ENCODE peak calls at places on chromosomes 7 and 10, in six cellular contexts. I, O, Q, G, Z and E are unnamed samples.

GRCh38 chr10:43046288-43046991 is 30.4 kb upstream of the RET start:
- DNase-seq in Z (no peak), O (no peak), G (no peak), I (no peak), Q (peak), E (no peak)

GRCh38 chr7:139086454-139086853 is 23.1 kb downstream of the ZC3HAV1 start:
- DNase-seq in I (no peak), G (no peak), O (no peak), Q (no peak), Z (no peak), E (no peak)

GRCh38 chr10:34172936-34173533 is 642.1 kb downstream of the PARD3 start:
- DNase-seq in O (no peak), G (no peak), I (no peak), Q (no peak), Z (no peak), E (peak)

GRCh38 chr7:10974717-10975032 is 1.0 kb downstream of the PHF14 start:
- DNase-seq in Z (no peak), Q (no peak), I (no peak), O (no peak), G (no peak), E (no peak)

GRCh38 chr10:126511917-126512487 is 123.7 kb upstream of the ADAM12 start:
- DNase-seq in I (no peak), Q (no peak), G (no peak), O (no peak), Z (no peak), E (no peak)

GRCh38 chr10:1706711-1707110 is 30.6 kb downstream of the ADARB2 start:
- DNase-seq in I (no peak), O (no peak), G (no peak), Q (no peak), Z (no peak), E (no peak)

GRCh38 chr10:112728118-112728963 is 221.7 kb upstream of the TCF7L2 start:
- DNase-seq in Q (no peak), O (no peak), G (no peak), I (no peak), Z (no peak), E (peak)

GRCh38 chr10:69731698-69732097 is 70.0 kb upstream of the COL13A1 start:
- DNase-seq in Q (no peak), Z (no peak), G (no peak), O (no peak), I (no peak), E (no peak)

GRCh38 chr10:16944961-16945360 is 127.7 kb upstream of the RSU1 start:
- DNase-seq in O (no peak), G (no peak), I (no peak), Z (no peak), Q (no peak), E (no peak)

GRCh38 chr7:94832051-94832450 is 75.3 kb upstream of the PPP1R9A start:
- DNase-seq in I (no peak), Z (no peak), G (no peak), O (no peak), Q (no peak), E (no peak)

GRCh38 chr7:155738652-155739537 is 73.4 kb downstream of the SHH start:
- DNase-seq in I (peak), Z (peak), G (peak), O (peak), Q (peak), E (peak)

GRCh38 chr10:58919927-58920654 is 256.4 kb upstream of the PHYHIPL start:
- DNase-seq in I (peak), Z (peak), G (no peak), Q (no peak), O (no peak), E (no peak)

GRCh38 chr7:20399516-20399915 is 68.8 kb downstream of the ITGB8 start:
- DNase-seq in G (no peak), O (no peak), I (no peak), Q (no peak), Z (no peak), E (no peak)

GRCh38 chr7:129188372-129188891 is at the start of gene SMO:
- DNase-seq in O (peak), Q (no peak), Z (peak), I (no peak), G (peak), E (peak)

GRCh38 chr10:45470098-45471012 is 96.3 kb downstream of the ALOX5 start:
- DNase-seq in Z (no peak), I (peak), O (no peak), G (no peak), Q (no peak), E (peak)

GRCh38 chr7:29102554-29103151 is 43.7 kb downstream of the CPVL start:
- DNase-seq in I (peak), O (no peak), G (peak), Q (peak), Z (peak), E (peak)

GRCh38 chr7:155002411-155003214 is at the start of gene PAXIP1:
- DNase-seq in G (peak), O (no peak), I (no peak), Z (peak), Q (no peak), E (peak)

GRCh38 chr7:2732388-2732787 is 44.4 kb downstream of the AMZ1 start:
- DNase-seq in Z (no peak), Q (no peak), G (no peak), I (no peak), O (no peak), E (no peak)

GRCh38 chr7:72446566-72447462 is 34.7 kb upstream of the CALN1 start:
- DNase-seq in I (no peak), Z (peak), G (no peak), O (peak), Q (no peak), E (no peak)

GRCh38 chr7:37251222-37251621 is 197.4 kb downstream of the ELMO1 start:
- DNase-seq in G (no peak), Q (no peak), Z (no peak), I (no peak), O (no peak), E (no peak)

GRCh38 chr10:30562787-30563186 is 66.8 kb downstream of the LYZL2 start:
- DNase-seq in G (no peak), Q (no peak), O (no peak), I (no peak), Z (no peak), E (no peak)

GRCh38 chr10:133474833-133475734 is 21.3 kb downstream of the SCART1 start:
- DNase-seq in G (no peak), Z (no peak), Q (no peak), O (no peak), I (no peak), E (no peak)

GRCh38 chr7:19107392-19108147 is 9.9 kb downstream of the TWIST1 start:
- DNase-seq in G (no peak), I (no peak), O (no peak), Q (no peak), Z (peak), E (no peak)

GRCh38 chr10:368579-369255 is 233.5 kb downstream of the ZMYND11 start:
- DNase-seq in Q (no peak), Z (no peak), O (no peak), I (no peak), G (no peak), E (no peak)

GRCh38 chr7:120059641-120060040 is 213.3 kb upstream of the KCND2 start:
- DNase-seq in Z (no peak), I (no peak), Q (no peak), O (no peak), G (no peak), E (no peak)

GRCh38 chr7:120060875-120061274 is 212.1 kb upstream of the KCND2 start:
- DNase-seq in O (no peak), G (no peak), Q (no peak), Z (no peak), I (no peak), E (no peak)

GRCh38 chr7:120060283-120060682 is 212.7 kb upstream of the KCND2 start:
- DNase-seq in O (no peak), G (no peak), I (no peak), Q (no peak), Z (no peak), E (no peak)

GRCh38 chr7:120070201-120070600 is 202.8 kb upstream of the KCND2 start:
- DNase-seq in I (no peak), G (no peak), O (no peak), Q (no peak), Z (no peak), E (no peak)

DNA sequence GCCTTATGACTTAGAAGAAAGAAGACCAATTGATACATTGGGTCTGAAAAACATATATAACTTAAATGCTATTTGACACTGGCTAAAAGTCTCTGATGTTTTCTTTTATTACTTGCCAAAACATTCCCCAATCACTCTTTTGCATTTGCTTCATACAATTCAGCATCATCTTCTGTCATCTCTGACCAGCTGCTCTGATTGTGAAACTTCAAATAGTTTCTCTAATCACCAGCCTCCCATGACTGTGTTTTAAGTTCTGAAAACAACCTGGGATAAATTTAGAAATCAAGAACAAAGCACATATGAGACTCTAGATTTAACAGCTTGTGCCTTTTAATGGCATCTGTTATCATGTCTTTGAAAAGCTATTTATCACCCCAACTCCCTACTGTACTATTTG is 208.4 kb upstream of the KCND2 start:
- DNase-seq in O (no peak), I (peak), Q (no peak), Z (no peak), G (no peak), E (peak)
- H3K27ac ChIP-seq in O (no peak), I (no peak), Q (peak), Z (no peak), G (no peak), E (no peak)

GRCh38 chr10:110510730-110511129 is 13.0 kb downstream of the DUSP5 start:
- DNase-seq in G (no peak), Q (no peak), O (no peak), I (no peak), Z (no peak), E (no peak)

GRCh38 chr10:110513949-110514348 is 16.2 kb downstream of the DUSP5 start:
- DNase-seq in O (no peak), Q (no peak), G (no peak), I (no peak), Z (no peak), E (no peak)

GRCh38 chr10:110514848-110515247 is 17.1 kb downstream of the DUSP5 start:
- DNase-seq in Q (no peak), I (no peak), Z (no peak), O (no peak), G (no peak), E (no peak)

GRCh38 chr10:110511734-110512449 is 14.2 kb downstream of the DUSP5 start:
- DNase-seq in Z (no peak), Q (no peak), G (no peak), O (no peak), I (no peak), E (no peak)

DNA sequence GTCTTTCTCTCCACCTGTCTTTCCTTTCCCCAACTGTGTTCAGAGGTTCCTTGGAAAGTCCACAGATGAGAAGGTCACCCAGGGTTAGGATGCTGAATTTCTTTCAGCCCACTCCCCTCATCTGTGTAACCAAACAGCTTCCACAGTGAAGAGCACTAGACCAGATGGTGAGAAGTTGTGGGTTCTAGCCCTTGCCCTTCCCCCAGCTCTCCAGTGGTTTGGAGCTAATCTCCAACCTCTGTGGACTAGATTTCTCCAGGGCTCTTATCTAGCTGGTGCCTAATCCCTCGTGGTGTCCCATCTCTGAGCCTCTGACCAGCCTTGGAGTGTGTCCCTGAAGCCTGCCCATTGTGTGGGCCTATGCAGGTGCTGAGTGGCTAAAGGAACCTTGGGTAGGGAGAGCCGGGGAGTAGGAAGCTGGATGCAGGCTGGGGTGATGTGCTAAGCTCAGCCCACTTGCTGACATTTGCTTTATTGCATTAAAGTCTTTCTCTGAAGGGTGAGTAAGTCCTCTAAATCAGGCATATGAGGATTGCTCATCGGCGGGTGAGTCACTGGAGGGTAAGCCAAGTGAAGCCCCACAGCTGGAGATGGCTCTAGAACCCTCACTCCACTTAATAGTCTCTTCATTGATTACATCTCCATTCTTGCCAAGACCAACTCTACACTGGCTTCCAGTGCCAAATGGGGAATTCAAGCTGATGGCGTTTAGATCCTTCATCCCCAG is 14.9 kb downstream of the DUSP5 start:
- DNase-seq in Z (no peak), I (peak), G (no peak), Q (no peak), O (no peak), E (no peak)
- H3K27ac ChIP-seq in Z (no peak), I (peak), G (no peak), Q (no peak), O (peak), E (no peak)

GRCh38 chr7:73696372-73696771 is 13.0 kb downstream of the BUD23 start:
- DNase-seq in O (no peak), Z (no peak), Q (no peak), I (no peak), G (no peak), E (no peak)

GRCh38 chr7:73700581-73701134 is 17.3 kb downstream of the BUD23 start:
- DNase-seq in I (no peak), Z (no peak), Q (no peak), G (no peak), O (no peak), E (no peak)

GRCh38 chr7:73700070-73700423 is 16.6 kb downstream of the BUD23 start:
- DNase-seq in I (no peak), Z (no peak), O (no peak), Q (no peak), G (no peak), E (no peak)

GRCh38 chr7:73699370-73700069 is 16.1 kb downstream of the BUD23 start:
- DNase-seq in O (peak), Q (no peak), G (no peak), I (no peak), Z (no peak), E (no peak)

DNA sequence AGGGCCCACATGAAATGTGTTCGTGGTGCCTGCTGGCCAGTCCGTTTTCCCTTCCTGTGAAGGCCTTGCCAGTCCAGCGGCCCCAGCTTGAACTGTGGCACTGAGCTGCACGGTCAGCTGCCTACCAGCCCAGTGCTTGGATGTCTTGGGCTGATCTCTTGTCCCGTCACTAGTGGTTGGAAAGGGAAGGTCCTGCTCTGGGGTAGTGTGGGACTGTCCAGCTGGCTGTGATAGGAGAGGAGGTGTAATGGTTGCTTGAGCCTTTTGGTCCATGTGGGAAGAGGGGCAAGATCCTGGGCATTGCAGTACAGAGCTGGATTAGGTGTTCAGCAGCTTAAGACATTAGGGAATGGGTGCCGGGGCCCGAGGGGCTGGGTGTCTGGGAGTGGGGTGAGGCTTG is 15.0 kb downstream of the BUD23 start:
- DNase-seq in I (no peak), Z (no peak), Q (no peak), G (no peak), O (no peak), E (no peak)
- H3K27ac ChIP-seq in I (no peak), Z (no peak), Q (no peak), G (no peak), O (no peak), E (no peak)

DNA sequence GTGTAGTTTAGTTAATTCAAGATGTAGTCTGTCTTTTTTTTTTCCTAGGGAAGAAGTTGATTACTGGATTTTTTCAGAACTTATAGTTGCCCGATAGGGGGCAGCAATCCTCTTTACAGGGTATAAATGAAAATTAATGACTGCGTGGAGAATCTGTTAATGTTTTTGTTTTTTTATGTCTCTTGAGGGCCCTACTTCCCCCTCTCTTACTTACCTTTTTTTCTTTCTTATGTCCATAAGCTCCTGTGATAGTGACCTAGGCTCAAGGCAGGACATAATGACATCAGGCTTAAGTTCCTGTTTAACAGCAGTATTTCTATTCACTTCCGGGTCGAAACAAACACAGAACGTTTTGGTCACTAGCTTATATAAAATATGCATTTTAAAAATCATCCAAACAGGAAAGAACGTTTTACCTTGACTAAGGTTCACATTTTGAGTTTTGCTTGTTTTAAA is 18.8 kb downstream of the CDC123 start:
- DNase-seq in I (peak), Q (no peak), G (no peak), Z (peak), O (no peak), E (peak)
- H3K27ac ChIP-seq in I (no peak), Q (no peak), G (no peak), Z (no peak), O (peak), E (no peak)

GRCh38 chr7:132519936-132520335 is 56.3 kb downstream of the PLXNA4 start:
- DNase-seq in O (no peak), Q (no peak), Z (no peak), I (no peak), G (no peak), E (no peak)
- H3K27ac ChIP-seq in O (no peak), Q (no peak), Z (no peak), I (no peak), G (no peak), E (no peak)

DNA sequence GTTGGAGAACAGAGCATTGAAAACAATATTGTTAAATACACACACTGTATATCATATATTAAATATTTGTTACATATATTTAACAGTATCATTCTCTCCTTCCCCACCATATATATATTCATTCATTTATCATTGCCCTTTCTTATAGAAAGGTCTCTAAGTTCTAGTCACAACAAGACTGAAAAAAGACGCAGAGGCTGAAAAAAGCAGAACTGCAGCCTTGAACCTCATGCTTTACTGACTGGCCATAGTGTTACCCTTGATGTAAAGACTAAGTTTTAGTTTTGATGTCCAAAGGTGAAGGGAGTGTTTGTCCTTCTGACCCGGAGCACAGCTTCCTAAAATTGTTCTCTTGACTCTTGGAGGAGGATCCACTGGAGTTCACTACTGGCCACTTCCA is 247.9 kb downstream of the PTEN start:
- DNase-seq in G (no peak), O (no peak), I (no peak), Z (no peak), Q (no peak), E (no peak)
- H3K27ac ChIP-seq in G (no peak), O (no peak), I (no peak), Z (no peak), Q (no peak), E (no peak)

DNA sequence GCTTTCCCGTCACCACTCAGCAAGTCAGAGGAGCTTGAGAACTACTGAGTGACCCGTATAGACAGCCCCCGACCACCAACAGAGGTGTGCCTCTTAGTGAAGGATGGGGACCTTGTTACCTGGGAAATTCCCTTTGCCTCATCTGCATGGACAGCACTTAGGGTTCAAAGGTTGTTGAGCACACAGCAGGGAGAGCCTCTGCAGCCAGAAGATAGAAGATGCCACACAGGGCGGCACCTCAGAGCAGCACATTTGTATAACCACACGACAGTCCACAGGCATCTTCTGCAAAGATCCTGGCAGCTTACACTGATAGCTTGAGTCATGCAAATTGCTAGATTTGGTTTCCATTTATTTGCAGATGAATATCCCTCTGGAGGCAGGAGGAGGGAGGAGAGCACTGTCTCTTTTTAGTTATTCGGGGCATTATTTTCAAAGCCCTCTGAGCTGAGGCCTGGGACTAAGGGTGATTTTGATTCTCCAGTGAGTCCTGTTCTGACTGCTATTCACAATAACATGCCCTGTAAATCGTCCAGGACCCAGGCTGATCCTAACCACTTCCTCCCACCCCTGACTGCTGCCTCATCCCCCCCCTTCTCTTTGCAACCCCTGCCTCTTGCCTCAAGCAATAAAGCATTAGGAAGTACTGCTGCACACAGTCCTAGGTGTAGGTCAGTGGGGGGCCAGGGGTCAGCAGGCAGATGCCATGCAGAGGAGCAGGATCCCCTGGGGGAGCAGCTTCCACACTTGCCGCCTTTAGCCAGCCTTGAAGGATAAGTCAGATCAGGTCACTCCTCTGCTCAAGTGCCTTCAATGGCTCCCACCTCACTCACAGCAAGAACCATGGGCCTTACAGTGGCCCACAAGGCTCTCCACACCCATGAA is 24.6 kb upstream of the INMT start:
- DNase-seq in I (no peak), G (no peak), Z (no peak), Q (no peak), O (no peak), E (no peak)
- H3K27ac ChIP-seq in I (no peak), G (no peak), Z (no peak), Q (no peak), O (no peak), E (no peak)

DNA sequence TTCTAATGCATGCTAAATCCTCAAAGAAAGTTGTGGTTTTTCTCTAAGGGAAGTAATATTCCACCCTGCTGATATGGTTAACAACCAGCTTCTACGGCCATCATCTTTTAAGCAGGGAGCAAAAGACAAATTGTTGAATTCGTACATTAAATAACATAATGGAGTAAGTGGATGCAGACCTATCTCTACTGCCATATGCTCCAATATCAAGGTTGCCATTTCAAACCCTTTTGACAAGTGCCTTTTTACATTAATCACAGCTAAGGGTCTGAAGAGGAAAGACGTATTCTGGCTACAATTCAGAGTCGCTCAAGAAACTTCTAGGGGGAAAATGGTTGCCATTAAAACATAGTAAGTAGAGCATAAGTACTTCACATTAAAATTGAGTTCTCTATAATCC is 103.1 kb downstream of the SLC25A13 start:
- DNase-seq in Z (no peak), G (no peak), I (no peak), Q (no peak), O (no peak), E (no peak)
- H3K27ac ChIP-seq in Z (no peak), G (no peak), I (no peak), Q (peak), O (no peak), E (no peak)